ENCODE peak calls at places on chromosome 1, in eight cellular contexts. P is Panc1, A is HepG2, Z is HCT116, Q is upper lobe of left lung, V is GM23338, I is K562, K is GM12878. N is an unnamed sample.

GRCh38 chr1:218371927-218372672 is 27.0 kb downstream of the TGFB2 start:
- ATAC-seq in Z (no peak), K (no peak), V (no peak), Q (peak; percentile 42), I (peak; percentile 50), A (peak; percentile 81), P (peak; percentile 31), N (peak; percentile 42)

GRCh38 chr1:76955652-76956051 is 88.4 kb downstream of the ST6GALNAC5 start:
- ATAC-seq in P (no peak), I (no peak), K (no peak), V (no peak), A (no peak), Z (no peak), Q (no peak), N (no peak)

GRCh38 chr1:14846688-14847087 is 248.2 kb downstream of the KAZN start:
- ATAC-seq in Q (no peak), K (no peak), A (no peak), P (no peak), V (no peak), Z (no peak), I (no peak), N (no peak)

GRCh38 chr1:39116116-39116607 is 88.3 kb upstream of the MACF1 start:
- ATAC-seq in I (no peak), A (no peak), P (no peak), Q (no peak), Z (no peak), V (no peak), K (no peak), N (no peak)

GRCh38 chr1:65200411-65200810 is 52.4 kb downstream of the AK4 start:
- ATAC-seq in V (no peak), A (no peak), K (no peak), I (no peak), Q (no peak), Z (no peak), P (no peak), N (no peak)

GRCh38 chr1:12208271-12208670 is 21.6 kb upstream of the VPS13D start:
- ATAC-seq in V (no peak), Q (no peak), K (no peak), P (peak; percentile 19), Z (no peak), I (peak; percentile 4), A (no peak), N (peak; percentile 10)

GRCh38 chr1:201379733-201380242 is 2.3 kb upstream of the TNNT2 start:
- ATAC-seq in I (no peak), P (no peak), Z (no peak), A (no peak), Q (no peak), K (no peak), V (no peak), N (no peak)

GRCh38 chr1:56877973-56878372 is 23.4 kb downstream of the C8A start:
- ATAC-seq in V (no peak), K (no peak), P (no peak), Z (no peak), Q (no peak), I (no peak), A (no peak), N (no peak)

GRCh38 chr1:213327318-213327667 is 276.3 kb downstream of the RPS6KC1 start:
- ATAC-seq in A (no peak), K (no peak), Q (peak; percentile 78), I (no peak), V (no peak), Z (peak; percentile 49), P (no peak), N (peak; percentile 46)

GRCh38 chr1:45412899-45413298 is 72.7 kb upstream of the MUTYH start:
- ATAC-seq in I (no peak), Q (no peak), V (no peak), P (no peak), Z (no peak), A (no peak), K (peak; percentile 55), N (no peak)

GRCh38 chr1:99648107-99648506 is 2.2 kb downstream of the PALMD start:
- ATAC-seq in Q (no peak), Z (peak; percentile 96), I (peak; percentile 81), P (no peak), V (peak; percentile 51), A (peak; percentile 82), K (no peak), N (peak; percentile 58)

DNA sequence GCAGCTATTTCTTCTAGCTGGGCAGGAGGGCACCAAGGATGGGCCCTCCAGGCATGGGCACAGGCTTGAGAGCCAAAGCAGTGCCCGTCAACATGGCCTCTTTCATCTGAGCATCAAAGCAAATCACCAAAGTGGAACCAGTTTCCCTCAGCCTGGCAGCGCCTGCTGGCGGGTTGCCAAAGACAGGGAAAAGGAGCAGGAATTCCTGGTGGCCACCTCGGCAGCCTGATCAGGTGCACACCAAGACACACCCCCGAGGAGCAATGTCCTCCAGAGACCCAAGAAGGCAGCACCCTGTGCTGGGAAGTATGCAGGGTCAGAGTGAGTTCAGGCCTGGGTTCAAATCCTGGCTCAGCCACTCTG is 1.2 kb downstream of the MATN1 start:
- ATAC-seq in Q (no peak), V (no peak), Z (no peak), A (no peak), I (no peak), P (no peak), K (no peak), N (no peak)
- TF ChIP-seq CTCF in Q (no peak), V (no peak), Z (no peak), A (no peak), I (no peak), P (no peak), K (no peak), N (no peak)

DNA sequence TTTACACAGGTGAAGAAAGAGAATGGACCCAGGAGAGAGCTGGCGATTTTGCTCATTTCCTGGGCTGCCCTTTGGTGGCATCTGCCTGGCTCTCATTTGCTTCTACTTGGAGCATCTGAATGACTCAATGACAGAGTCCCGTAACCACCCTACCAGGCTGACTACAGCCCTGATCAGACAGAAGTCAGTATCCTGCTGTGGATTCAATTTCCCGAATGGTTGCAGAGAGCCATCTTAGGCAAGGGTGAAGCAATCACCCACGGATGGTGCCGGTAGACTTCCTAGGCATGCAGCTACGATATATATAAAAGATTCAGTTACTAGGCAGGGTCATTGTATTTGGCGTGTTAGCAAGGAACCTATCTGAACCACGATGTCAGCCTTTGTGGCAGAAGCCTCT is 10.2 kb downstream of the AJAP1 start:
- ATAC-seq in Q (no peak), Z (no peak), I (no peak), A (no peak), V (no peak), K (no peak), P (no peak), N (no peak)
- H3K27me3 ChIP-seq in Q (no peaks in the 10 kb centered on the region), Z (no peaks in the 10 kb centered on the region), I (peaks cover 4% of the 10 kb centered on the region), A (peaks cover 5% of the 10 kb centered on the region), V (no peaks in the 10 kb centered on the region), K (no peaks in the 10 kb centered on the region), P (peaks cover 4% of the 10 kb centered on the region), N (peaks cover 71% of the 10 kb centered on the region)

DNA sequence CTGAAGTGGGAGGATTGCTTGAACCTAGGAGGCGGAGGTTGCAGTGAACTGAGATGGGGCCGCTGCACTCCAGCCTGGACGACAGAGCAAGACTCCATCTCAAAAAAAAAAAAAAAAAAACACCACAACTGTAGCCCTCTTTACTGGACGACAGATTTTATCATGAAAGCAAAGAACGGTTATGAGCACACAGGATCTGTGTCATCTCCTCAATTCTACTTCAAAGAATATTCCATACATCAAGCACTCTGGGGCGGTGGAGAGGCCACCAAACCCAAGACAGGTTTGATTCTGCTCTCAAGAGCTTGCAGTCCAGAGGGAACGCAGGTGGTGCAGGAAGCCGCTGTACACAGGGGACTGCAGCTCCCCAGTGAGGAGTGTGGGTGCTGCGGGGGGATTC is 110.0 kb downstream of the SPSB1 start:
- ATAC-seq in I (no peak), V (no peak), P (no peak), Q (no peak), Z (no peak), K (no peak), A (no peak), N (no peak)
- TF ChIP-seq POLR2AphosphoS5 in I (no peak), V (no peak), P (no peak), Q (no peak), Z (no peak), K (no peak), A (no peak), N (no peak)

GRCh38 chr1:225554216-225554812 is 98.6 kb downstream of the ENAH start:
- ATAC-seq in Q (peak; percentile 64), V (peak; percentile 39), P (no peak), I (peak; percentile 73), K (peak; percentile 61), Z (peak; percentile 54), A (no peak), N (no peak)
- TF ChIP-seq CTCF in Q (peak; percentile 68), V (no peak), P (peak; percentile 64), I (peak; percentile 53), K (peak; percentile 50), Z (peak; percentile 62), A (peak; percentile 46), N (peak; percentile 35)

GRCh38 chr1:50416150-50416527 is 7.1 kb downstream of the DMRTA2 start:
- ATAC-seq in I (no peak), V (peak; percentile 14), P (no peak), A (no peak), K (no peak), Q (no peak), Z (no peak), N (no peak)
- H3K27me3 ChIP-seq in I (peaks cover 62% of the 10 kb centered on the region), V (peaks cover 100% of the 10 kb centered on the region), P (no peaks in the 10 kb centered on the region), A (peaks cover 14% of the 10 kb centered on the region), K (peaks cover 28% of the 10 kb centered on the region), Q (peaks cover 16% of the 10 kb centered on the region), Z (no peaks in the 10 kb centered on the region), N (peaks cover 90% of the 10 kb centered on the region)

GRCh38 chr1:242524571-242525359 is at the start of gene PLD5:
- ATAC-seq in Z (no peak), V (peak; percentile 55), P (peak; percentile 71), A (peak; percentile 63), I (peak; percentile 79), Q (peak; percentile 38), K (no peak), N (peak; percentile 46)
- TF ChIP-seq POLR2AphosphoS5 in Z (no peak), V (no peak), P (no peak), A (no peak), I (no peak), Q (no peak), K (no peak), N (no peak)

DNA sequence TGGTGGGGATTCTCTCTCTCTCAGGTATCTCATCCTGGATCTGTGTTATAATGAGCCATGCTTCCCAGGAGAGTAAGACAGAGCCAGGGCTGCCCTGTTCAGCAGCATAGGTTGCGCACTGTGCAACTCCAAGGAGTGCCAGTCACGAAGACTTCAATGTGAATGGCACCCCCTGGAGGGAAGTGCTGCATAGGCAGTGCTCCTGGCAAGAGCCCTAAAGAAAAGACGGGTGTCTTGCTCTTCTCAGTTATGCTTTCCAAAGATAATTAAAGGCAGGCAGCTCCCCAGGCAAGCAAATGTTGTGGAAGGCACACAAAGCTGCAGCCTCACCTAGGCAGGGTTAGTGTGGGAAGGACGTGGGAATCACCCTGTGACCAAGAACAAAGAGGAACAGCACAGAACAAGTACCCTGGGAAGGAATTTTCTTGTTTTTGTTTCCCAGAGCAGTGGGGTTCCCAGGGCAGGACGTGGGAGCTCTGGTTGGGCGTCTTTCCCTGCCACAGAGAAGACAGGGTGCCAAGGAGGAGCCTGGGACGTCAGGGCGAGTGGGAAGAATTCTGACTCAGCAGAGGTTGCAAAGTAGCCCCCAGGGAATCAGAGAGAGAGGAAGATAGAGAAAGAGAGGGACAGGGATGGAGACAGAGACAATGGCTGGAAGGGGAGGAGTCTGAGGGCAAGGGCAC is 120.9 kb downstream of the KCNN3 start:
- ATAC-seq in V (peak; percentile 35), P (peak; percentile 80), Z (peak; percentile 99), A (peak; percentile 39), K (peak; percentile 62), I (peak; percentile 82), Q (no peak), N (no peak)
- TF ChIP-seq CTCF in V (peak; percentile 67), P (peak; percentile 58), Z (peak; percentile 74), A (no peak), K (peak; percentile 58), I (peak; percentile 62), Q (no peak), N (peak; percentile 15)

GRCh38 chr1:245156041-245156735 is 1.4 kb downstream of the KIF26B start:
- ATAC-seq in V (peak; percentile 77), A (peak; percentile 89), P (peak; percentile 91), Q (peak; percentile 90), Z (peak; percentile 90), K (peak; percentile 96), I (peak; percentile 98), N (peak; percentile 74)
- H3K27me3 ChIP-seq in V (peaks cover 69% of the 10 kb centered on the region), A (peaks cover 14% of the 10 kb centered on the region), P (peaks cover 32% of the 10 kb centered on the region), Q (peaks cover 6% of the 10 kb centered on the region), Z (peaks cover 8% of the 10 kb centered on the region), K (peaks cover 26% of the 10 kb centered on the region), I (peaks cover 30% of the 10 kb centered on the region), N (peaks cover 51% of the 10 kb centered on the region)

N was measured in gastroesophageal sphincter.